ENCODE peak calls at places on chromosome 16, in seven cellular contexts. Y is A549; C is heart left ventricle; N is PC-9; T is cardiac muscle cell; L is CD8-positive, alpha-beta T cell; R is left ventricle myocardium inferior. Q is an unnamed sample.

GRCh38 chr16:73032548-73033270 is 15.2 kb downstream of the ZFHX3 start:
- DNase-seq in L (no peak), R (no peak), Y (no peak), T (no peak), N (no peak), C (no peak), Q (no peak)

GRCh38 chr16:71840052-71840451 is 5.7 kb upstream of the ATXN1L start:
- DNase-seq in C (no peak), L (no peak), T (peak; percentile 18), R (no peak), Y (no peak), N (peak; percentile 48), Q (no peak)

GRCh38 chr16:65196696-65197095 is 74.8 kb upstream of the CDH11 start:
- DNase-seq in T (no peak), R (no peak), C (no peak), Y (no peak), L (no peak), N (no peak), Q (no peak)

GRCh38 chr16:82192665-82193064 is 22.6 kb upstream of the MPHOSPH6 start:
- DNase-seq in C (no peak), Y (no peak), R (no peak), L (no peak), T (peak; percentile 71), N (no peak), Q (no peak)

GRCh38 chr16:58685084-58685449 is 497 bp upstream of the SLC38A7 start:
- DNase-seq in L (no peak), T (no peak), R (no peak), N (no peak), Y (peak; percentile 16), C (no peak), Q (no peak)

GRCh38 chr16:85662036-85662812 is 26.5 kb downstream of the GINS2 start:
- DNase-seq in R (no peak), Y (no peak), L (no peak), T (no peak), C (peak; percentile 14), N (no peak), Q (no peak)

GRCh38 chr16:72195609-72196008 is 23.7 kb upstream of the PMFBP1 start:
- DNase-seq in N (no peak), R (no peak), L (no peak), C (no peak), Y (no peak), T (no peak), Q (no peak)

GRCh38 chr16:87392823-87393679 is 915 bp downstream of the MAP1LC3B start:
- DNase-seq in Y (peak; percentile 46), C (no peak), N (peak; percentile 42), T (peak; percentile 48), L (peak; percentile 39), R (peak; percentile 34), Q (peak; percentile 57)

GRCh38 chr16:23351360-23351759 is 49.3 kb downstream of the SCNN1B start:
- DNase-seq in Y (no peak), L (no peak), R (no peak), N (no peak), T (no peak), C (no peak), Q (no peak)

GRCh38 chr16:1379054-1379862 is 27.5 kb downstream of the GNPTG start:
- DNase-seq in N (peak; percentile 74), L (peak; percentile 69), R (peak; percentile 88), T (peak; percentile 71), C (peak; percentile 90), Y (peak; percentile 79), Q (peak; percentile 65)

GRCh38 chr16:1772362-1772907 is at the start of gene EME2:
- DNase-seq in N (no peak), L (peak; percentile 46), T (no peak), R (no peak), Y (peak; percentile 64), C (no peak), Q (no peak)

GRCh38 chr16:86739808-86740207 is 161.5 kb downstream of the FOXL1 start:
- DNase-seq in T (no peak), C (no peak), N (no peak), R (no peak), L (no peak), Y (no peak), Q (no peak)

GRCh38 chr16:67115649-67116048 is 5.9 kb downstream of the PHAF1 start:
- DNase-seq in N (peak; percentile 47), Y (peak; percentile 58), T (peak; percentile 44), C (no peak), R (no peak), L (no peak), Q (no peak)

GRCh38 chr16:83305092-83305491 is 502.7 kb upstream of the HSBP1 start:
- DNase-seq in T (peak; percentile 80), R (no peak), Y (no peak), L (no peak), N (no peak), C (no peak), Q (no peak)

GRCh38 chr16:17312100-17312732 is 158.5 kb downstream of the XYLT1 start:
- DNase-seq in R (no peak), C (no peak), L (peak; percentile 13), T (no peak), Y (no peak), N (peak; percentile 44), Q (no peak)

GRCh38 chr16:66691234-66691633 is 5.3 kb downstream of the CMTM4 start:
- DNase-seq in R (no peak), N (no peak), Y (no peak), L (no peak), C (no peak), T (no peak), Q (no peak)

GRCh38 chr16:56614549-56614991 is 6.2 kb downstream of the MT2A start:
- DNase-seq in L (no peak), Y (peak; percentile 37), C (no peak), N (peak; percentile 94), R (no peak), T (no peak), Q (no peak)

GRCh38 chr16:70777973-70778406 is 23.0 kb downstream of the VAC14 start:
- DNase-seq in C (no peak), T (no peak), L (no peak), Y (peak; percentile 78), N (no peak), R (no peak), Q (no peak)

GRCh38 chr16:49203361-49203760 is 78.3 kb downstream of the CBLN1 start:
- DNase-seq in N (no peak), L (no peak), Y (no peak), R (no peak), C (no peak), T (no peak), Q (no peak)

GRCh38 chr16:62596101-62596500 is 559.9 kb upstream of the CDH8 start:
- DNase-seq in R (no peak), N (no peak), Y (no peak), C (no peak), T (no peak), L (no peak), Q (no peak)

GRCh38 chr16:74999683-75000480 is 1.1 kb downstream of the ZNRF1 start:
- DNase-seq in T (peak; percentile 40), Y (no peak), N (no peak), R (peak; percentile 28), L (peak; percentile 63), C (peak; percentile 57), Q (peak; percentile 49)

GRCh38 chr16:57235128-57236092 is 9.6 kb upstream of the ARL2BP start:
- DNase-seq in Y (no peak), C (no peak), L (no peak), R (no peak), N (no peak), T (peak; percentile 43), Q (no peak)

GRCh38 chr16:85328665-85329058 is 216.4 kb upstream of the CIBAR2 start:
- DNase-seq in Y (no peak), C (no peak), T (no peak), L (no peak), R (no peak), N (no peak), Q (no peak)

GRCh38 chr16:66474750-66475199 is 47.7 kb downstream of the BEAN1 start:
- DNase-seq in N (peak; percentile 77), L (peak; percentile 47), Y (no peak), T (no peak), C (no peak), R (no peak), Q (no peak)

GRCh38 chr16:80347002-80347401 is 193.8 kb upstream of the DYNLRB2 start:
- DNase-seq in R (no peak), L (no peak), T (no peak), Y (no peak), C (no peak), N (no peak), Q (no peak)

GRCh38 chr16:22217890-22218730 is 12.0 kb downstream of the EEF2K start:
- DNase-seq in C (peak; percentile 57), T (no peak), Y (peak; percentile 45), N (no peak), L (no peak), R (peak; percentile 30), Q (no peak)
- H3K4me1 ChIP-seq in C (peaks cover 7% of the 10 kb centered on the region), T (no peaks in the 10 kb centered on the region), Y (no peaks in the 10 kb centered on the region), N (no peaks in the 10 kb centered on the region), L (no peaks in the 10 kb centered on the region), R (peaks cover 67% of the 10 kb centered on the region), Q (peaks cover 12% of the 10 kb centered on the region)

DNA sequence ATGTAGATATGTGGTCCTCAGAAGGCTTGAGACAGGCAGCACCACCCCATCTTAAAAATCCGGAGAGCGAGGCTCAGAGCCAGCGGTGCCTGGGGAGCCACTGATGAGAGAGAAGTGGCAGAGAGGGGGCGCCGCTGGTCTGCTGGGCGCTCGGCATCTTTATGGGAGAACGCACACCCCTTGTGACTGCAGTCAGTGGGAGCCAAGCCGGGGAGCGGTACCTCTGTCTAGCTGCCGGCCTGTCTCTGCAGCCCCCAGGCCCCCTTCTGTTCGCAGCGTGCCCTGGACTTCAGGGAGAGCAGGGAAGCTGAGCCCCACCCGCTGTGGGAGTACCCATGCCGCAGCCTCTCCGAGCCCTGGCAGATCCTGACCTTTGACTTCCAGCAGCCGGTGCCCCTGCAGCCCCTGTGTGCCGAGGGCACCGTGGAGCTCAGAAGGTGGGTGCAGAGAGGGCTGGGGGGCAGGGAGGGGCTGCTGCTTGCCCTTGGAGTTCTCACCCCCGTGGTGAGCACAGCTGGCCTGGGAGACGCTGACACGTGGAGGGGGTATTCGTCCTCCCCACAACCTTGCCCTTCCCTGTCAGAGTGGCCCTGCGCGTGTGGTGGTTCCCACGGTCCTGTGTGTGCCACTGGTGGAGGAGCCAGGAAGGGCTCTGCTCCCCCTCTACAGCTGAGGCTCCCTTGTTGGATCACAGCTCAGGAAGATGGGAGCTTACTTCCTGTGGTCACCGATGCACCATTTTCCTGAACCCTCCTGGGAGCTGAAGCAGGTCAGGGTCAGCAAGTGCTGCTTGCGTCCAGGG is 44.8 kb downstream of the PRMT7 start:
- DNase-seq in T (no peak), R (no peak), N (no peak), Y (no peak), C (no peak), L (no peak), Q (no peak)
- TF ChIP-seq CTCF in T (no peak), R (no peak), N (no peak), Y (no peak), C (no peak), L (no peak), Q (no peak)

GRCh38 chr16:11087691-11088431 is 143.5 kb downstream of the CLEC16A start:
- DNase-seq in L (no peak), R (no peak), T (no peak), C (peak; percentile 24), Y (no peak), N (no peak), Q (no peak)
- H3K27ac ChIP-seq in L (no peak overlapping the region), R (no peak overlapping the region), T (peak overlapping the region; percentile 68), C (no peak overlapping the region), Y (no peak overlapping the region), N (no peak overlapping the region), Q (no peak overlapping the region)

DNA sequence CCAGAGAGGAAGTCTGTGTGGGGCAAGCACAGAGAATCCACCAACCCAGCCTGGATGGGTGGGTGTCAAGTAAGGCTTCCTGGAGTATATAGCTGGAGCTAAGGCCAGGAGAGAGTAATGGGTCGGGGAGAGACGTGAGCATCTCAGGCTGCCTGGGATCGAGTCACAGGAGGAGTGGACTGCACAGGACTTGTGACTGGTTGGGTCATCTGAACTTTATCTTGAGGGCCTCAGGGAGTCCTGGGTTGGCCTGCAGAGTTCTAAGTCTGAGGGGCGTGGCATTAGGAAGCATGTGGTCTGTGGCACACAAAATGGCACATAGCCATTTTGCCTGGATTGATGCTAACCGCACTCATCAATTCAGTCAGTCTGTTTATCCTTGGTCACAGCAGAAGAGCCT is 1.5 kb downstream of the PLA2G15 start:
- DNase-seq in Y (no peak), N (no peak), R (no peak), C (peak; percentile 39), T (no peak), L (no peak), Q (no peak)
- H3K4me1 ChIP-seq in Y (peaks cover 12% of the 10 kb centered on the region), N (peaks cover 16% of the 10 kb centered on the region), R (peaks cover 75% of the 10 kb centered on the region), C (peaks cover 31% of the 10 kb centered on the region), T (peaks cover 6% of the 10 kb centered on the region), L (peaks cover 21% of the 10 kb centered on the region), Q (peaks cover 17% of the 10 kb centered on the region)